ENCODE peak calls at places on chromosome 2, in six cellular contexts. I, T, A, S, E and F are unnamed samples.

GRCh38 chr2:240395896-240396622 is 39.4 kb upstream of the GPC1 start:
- DNase-seq in I (no peak), T (no peak), A (no peak), S (no peak), E (no peak), F (no peak)

GRCh38 chr2:85753525-85754312 is at the start of gene ATOH8:
- DNase-seq in I (no peak), T (peak; percentile 14), A (peak; percentile 67), S (no peak), E (peak; percentile 75), F (peak; percentile 61)

GRCh38 chr2:43011142-43011491 is 215.3 kb downstream of the ZFP36L2 start:
- DNase-seq in I (no peak), T (peak; percentile 41), A (no peak), S (no peak), E (no peak), F (no peak)

GRCh38 chr2:26606847-26607190 is 34.3 kb downstream of the CIB4 start:
- DNase-seq in I (no peak), T (no peak), A (no peak), S (no peak), E (no peak), F (no peak)

GRCh38 chr2:133674433-133675331 is 106.4 kb upstream of the NCKAP5 start:
- DNase-seq in I (no peak), T (no peak), A (peak; percentile 36), S (no peak), E (no peak), F (peak; percentile 73)

GRCh38 chr2:239372835-239373234 is 28.0 kb downstream of the HDAC4 start:
- DNase-seq in I (no peak), T (no peak), A (no peak), S (no peak), E (no peak), F (no peak)

GRCh38 chr2:159209341-159210306 is 76.9 kb downstream of the WDSUB1 start:
- DNase-seq in I (no peak), T (no peak), A (no peak), S (peak; percentile 19), E (no peak), F (no peak)

GRCh38 chr2:241230435-241230834 is 42.0 kb downstream of the ANO7 start:
- DNase-seq in I (no peak), T (no peak), A (no peak), S (no peak), E (no peak), F (no peak)

GRCh38 chr2:39550701-39551285 is 113.7 kb upstream of the MAP4K3 start:
- DNase-seq in I (no peak), T (no peak), A (peak; percentile 99), S (no peak), E (no peak), F (peak; percentile 78)
- TF ChIP-seq MAX in I (no peak), T (no peak), A (peak; percentile 95), S (no peak), E (no peak), F (no peak)

DNA sequence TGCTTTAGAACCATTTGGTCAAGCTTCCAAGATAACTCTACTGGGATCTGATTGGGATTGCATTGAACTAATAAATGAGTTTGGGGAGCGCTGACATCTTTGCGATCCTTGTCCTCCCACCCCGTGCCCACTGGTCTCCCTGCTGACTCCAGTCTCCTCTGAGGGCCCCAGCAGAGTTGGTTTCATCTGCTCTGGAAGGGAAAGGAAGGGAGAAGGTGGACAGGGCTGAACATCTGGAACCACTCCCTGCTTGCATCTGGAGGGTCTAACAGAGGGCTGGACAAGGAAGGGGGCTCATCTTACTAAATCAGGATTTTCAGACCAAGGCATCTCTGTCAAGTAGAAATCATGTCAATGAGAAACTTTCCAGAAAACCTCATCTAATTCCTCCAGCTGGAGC is 12.8 kb downstream of the GBX2 start:
- DNase-seq in I (no peak), T (no peak), A (no peak), S (no peak), E (no peak), F (no peak)
- TF ChIP-seq MYC in I (no peak), T (no peak), A (no peak), S (no peak), E (no peak), F (no peak)

GRCh38 chr2:149598014-149598395 is 10.4 kb upstream of the MMADHC start:
- DNase-seq in I (no peak), T (no peak), A (no peak), S (no peak), E (no peak), F (no peak)
- TF ChIP-seq MAX in I (no peak), T (no peak), A (no peak), S (no peak), E (no peak), F (no peak)

DNA sequence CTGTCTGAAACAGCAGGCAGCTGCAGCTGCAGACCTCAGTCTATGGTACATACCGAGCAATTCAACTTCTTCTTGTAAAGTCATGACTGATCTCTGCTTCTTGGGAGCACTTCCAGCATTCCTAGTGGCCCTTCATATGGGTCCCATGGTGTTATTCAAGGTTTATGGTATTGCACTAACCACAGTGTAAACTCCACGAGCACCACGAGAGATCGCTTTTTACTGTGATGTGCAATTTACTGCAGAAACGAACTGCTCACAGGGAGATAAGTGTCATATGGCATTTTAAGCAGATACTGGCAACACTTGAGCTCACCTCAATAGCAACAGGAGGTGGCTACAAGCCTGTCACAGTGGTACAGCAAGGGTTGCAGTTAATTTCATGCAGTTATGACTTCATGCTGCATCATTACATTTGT is 38.6 kb upstream of the SH3BP4 start:
- DNase-seq in I (no peak), T (no peak), A (no peak), S (no peak), E (no peak), F (no peak)
- TF ChIP-seq MYC in I (no peak), T (no peak), A (no peak), S (no peak), E (no peak), F (no peak)

GRCh38 chr2:19098467-19099160 is 259.8 kb downstream of the OSR1 start:
- DNase-seq in I (no peak), T (no peak), A (no peak), S (no peak), E (no peak), F (no peak)
- TF ChIP-seq MAX in I (no peak), T (no peak), A (no peak), S (no peak), E (no peak), F (no peak)

GRCh38 chr2:211928186-211928585 is 610.4 kb downstream of the ERBB4 start:
- DNase-seq in I (no peak), T (no peak), A (no peak), S (no peak), E (no peak), F (no peak)

GRCh38 chr2:211931314-211931713 is 607.3 kb downstream of the ERBB4 start:
- DNase-seq in I (no peak), T (no peak), A (no peak), S (no peak), E (no peak), F (no peak)

DNA sequence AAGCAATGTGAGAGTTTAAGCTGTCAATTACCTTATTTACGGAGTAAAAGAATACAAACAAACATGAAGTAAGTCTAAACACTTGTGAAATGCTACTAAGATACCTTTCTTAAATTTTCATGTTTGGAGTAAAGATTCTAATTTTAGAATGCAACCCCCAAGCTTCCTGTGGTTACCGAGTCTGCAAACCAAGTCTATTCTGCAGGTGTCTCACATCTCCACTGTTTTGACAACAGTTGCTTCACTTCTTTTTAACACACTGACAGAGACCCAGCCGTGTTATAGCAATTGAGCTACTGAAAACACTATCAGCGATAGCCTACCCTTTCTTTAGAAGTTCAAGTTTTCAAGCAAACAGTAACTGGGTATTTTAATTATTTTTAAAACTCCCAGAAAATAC is 608.3 kb downstream of the ERBB4 start:
- DNase-seq in I (no peak), T (no peak), A (no peak), S (peak; percentile 2), E (no peak), F (no peak)
- TF ChIP-seq MYC in I (no peak), T (no peak), A (no peak), S (no peak), E (no peak), F (no peak)

GRCh38 chr2:183250472-183250871 is 126.2 kb downstream of the NUP35 start:
- DNase-seq in I (no peak), T (no peak), A (no peak), S (no peak), E (no peak), F (no peak)

GRCh38 chr2:183244300-183244849 is 120.1 kb downstream of the NUP35 start:
- DNase-seq in I (no peak), T (no peak), A (no peak), S (no peak), E (no peak), F (no peak)

GRCh38 chr2:183250061-183250460 is 125.8 kb downstream of the NUP35 start:
- DNase-seq in I (no peak), T (no peak), A (no peak), S (no peak), E (no peak), F (no peak)

GRCh38 chr2:183253441-183254130 is 129.3 kb downstream of the NUP35 start:
- DNase-seq in I (no peak), T (peak; percentile 6), A (no peak), S (no peak), E (peak; percentile 23), F (no peak)

GRCh38 chr2:183248866-183249567 is 124.8 kb downstream of the NUP35 start:
- DNase-seq in I (peak; percentile 21), T (peak; percentile 40), A (peak; percentile 15), S (no peak), E (peak; percentile 40), F (peak; percentile 71)
- TF ChIP-seq MAX in I (no peak), T (no peak), A (no peak), S (no peak), E (no peak), F (no peak)

DNA sequence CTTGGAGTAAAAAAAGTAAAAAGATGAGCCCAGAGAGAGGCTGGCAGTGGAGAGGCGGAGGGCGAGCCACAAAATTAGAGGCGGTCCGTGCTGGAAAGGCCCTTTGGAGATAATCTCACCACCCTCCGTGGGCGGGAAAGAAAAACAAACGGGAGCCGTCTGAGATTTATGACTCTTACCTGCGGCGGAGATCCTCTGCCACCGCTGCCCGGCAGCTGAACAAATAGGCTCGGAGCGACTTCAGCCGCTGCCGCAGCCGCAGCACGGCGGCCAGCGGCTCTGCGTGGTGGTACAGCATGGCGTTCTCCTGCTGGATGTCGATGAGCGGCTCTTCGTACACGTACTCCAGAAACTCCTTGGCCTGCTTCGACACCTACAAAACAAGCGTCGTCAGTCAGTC is 94.6 kb downstream of the PLEKHM3 start:
- DNase-seq in I (no peak), T (no peak), A (no peak), S (no peak), E (no peak), F (no peak)
- TF ChIP-seq MYC in I (no peak), T (no peak), A (no peak), S (no peak), E (no peak), F (no peak)

DNA sequence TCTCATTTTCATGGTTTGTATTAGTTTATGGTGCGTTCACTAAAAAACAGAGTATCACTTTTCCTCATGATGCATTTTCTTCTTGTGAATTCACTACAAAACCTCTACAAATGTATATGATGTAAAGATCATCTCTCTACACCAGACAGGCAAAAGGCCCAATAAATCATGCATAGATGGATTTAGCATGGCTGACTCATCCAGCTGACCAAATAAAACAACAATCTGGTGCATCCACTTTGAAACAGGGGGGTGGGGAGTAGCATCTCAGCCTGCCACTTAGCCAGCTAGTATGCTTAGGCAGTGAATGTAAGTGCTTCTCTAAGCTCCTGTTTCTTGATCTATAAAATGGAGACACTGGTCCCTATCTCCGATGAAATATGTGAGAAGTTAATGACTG is 78.5 kb downstream of the SATB2 start:
- DNase-seq in I (no peak), T (no peak), A (no peak), S (no peak), E (no peak), F (no peak)
- TF ChIP-seq MAX in I (no peak), T (no peak), A (no peak), S (no peak), E (no peak), F (no peak)